ENCODE peak calls at places on chromosomes 1 and 21, in six cellular contexts. L is GM19239; R is AG08395; S is stimulated activated CD4-positive, alpha-beta T cell treated with anti-CD3 and anti-CD28 coated beads, Interleukin-4, amount 100 ng/mL, for 4 hours; U is hippocampal formation; G is lower lobe of right lung. M is an unnamed sample.

GRCh38 chr1:70112838-70113237 is 92.5 kb downstream of the LRRC40 start:
- DNase-seq in L (no peak), R (no peak), S (no peak), U (no peak), G (no peak), M (no peak)

GRCh38 chr1:40310129-40310461 is 7.0 kb downstream of the COL9A2 start:
- DNase-seq in L (no peak), R (no peak), S (no peak), U (no peak), G (no peak), M (no peak)

GRCh38 chr1:200837931-200838571 is 34.7 kb upstream of the GPR25 start:
- DNase-seq in L (no peak), R (peak), S (no peak), U (no peak), G (no peak), M (no peak)

GRCh38 chr1:168050880-168051279 is 85.8 kb downstream of the GPR161 start:
- DNase-seq in L (no peak), R (no peak), S (no peak), U (no peak), G (no peak), M (no peak)

GRCh38 chr1:31376374-31377134 is 3.7 kb upstream of the FABP3 start:
- DNase-seq in L (no peak), R (peak), S (no peak), U (peak), G (no peak), M (no peak)

GRCh38 chr1:167173516-167174184 is 47.0 kb upstream of the POU2F1 start:
- DNase-seq in L (no peak), R (no peak), S (no peak), U (no peak), G (no peak), M (no peak)

GRCh38 chr1:176656257-176656995 is 193.5 kb downstream of the PAPPA2 start:
- DNase-seq in L (no peak), R (peak), S (no peak), U (peak), G (no peak), M (peak)

GRCh38 chr1:80403472-80403893 is 1397.0 kb upstream of the ADGRL4 start:
- DNase-seq in L (no peak), R (no peak), S (no peak), U (no peak), G (no peak), M (no peak)

GRCh38 chr1:230709619-230710542 is 4.0 kb downstream of the AGT start:
- DNase-seq in L (no peak), R (no peak), S (no peak), U (no peak), G (no peak), M (no peak)

GRCh38 chr1:151989131-151989868 is 4.4 kb downstream of the S100A10 start:
- DNase-seq in L (no peak), R (peak), S (peak), U (no peak), G (peak), M (no peak)

GRCh38 chr1:179576509-179576908 is 761 bp upstream of the NPHS2 start:
- DNase-seq in L (no peak), R (no peak), S (no peak), U (no peak), G (no peak), M (no peak)

GRCh38 chr1:150472606-150473200 is 14.5 kb upstream of the TARS2 start:
- DNase-seq in L (no peak), R (no peak), S (no peak), U (no peak), G (no peak), M (no peak)

GRCh38 chr1:220884109-220884980 is 5.1 kb downstream of the HLX start:
- DNase-seq in L (no peak), R (no peak), S (no peak), U (no peak), G (no peak), M (no peak)

GRCh38 chr1:223515416-223515815 is 122.2 kb downstream of the CCDC185 start:
- DNase-seq in L (no peak), R (no peak), S (peak), U (no peak), G (no peak), M (no peak)

GRCh38 chr21:46416551-46416950 is 42.1 kb upstream of the DIP2A start:
- DNase-seq in L (no peak), R (no peak), S (no peak), U (no peak), G (no peak), M (no peak)

GRCh38 chr1:200890818-200891773 is 3.6 kb upstream of the INAVA start:
- DNase-seq in L (no peak), R (peak), S (no peak), U (peak), G (no peak), M (no peak)

GRCh38 chr21:42160111-42160949 is 58.6 kb upstream of the ABCG1 start:
- DNase-seq in L (no peak), R (no peak), S (no peak), U (no peak), G (no peak), M (no peak)

GRCh38 chr1:119046429-119047039 is 58.4 kb upstream of the TBX15 start:
- DNase-seq in L (no peak), R (peak), S (no peak), U (no peak), G (no peak), M (no peak)

GRCh38 chr1:6962390-6962955 is 177.2 kb downstream of the CAMTA1 start:
- DNase-seq in L (peak), R (no peak), S (peak), U (no peak), G (no peak), M (no peak)

GRCh38 chr1:1304331-1305299 is 3.1 kb downstream of the ACAP3 start:
- DNase-seq in L (no peak), R (peak), S (no peak), U (peak), G (peak), M (no peak)

M was measured in thoracic aorta.